ENCODE peak calls at places on chromosomes 12 and 14, in seven cellular contexts. A, X, L, H, D, O and I are unnamed samples.

GRCh38 chr12:118436002-118436724 is 59.8 kb downstream of the SUDS3 start:
- DNase-seq in A (peak), D (no peak), H (peak), L (peak), X (no peak), O (no peak), I (no peak)

GRCh38 chr12:91680864-91681263 is 464.8 kb downstream of the BTG1 start:
- DNase-seq in A (no peak), H (no peak), L (no peak), D (no peak), X (no peak), O (no peak), I (no peak)

GRCh38 chr14:40386433-40386832 is 954.2 kb upstream of the FBXO33 start:
- DNase-seq in D (no peak), L (no peak), H (no peak), O (no peak), X (no peak), A (no peak), I (no peak)

GRCh38 chr14:104109121-104109541 is 23.6 kb downstream of the ASPG start:
- DNase-seq in O (peak), D (no peak), H (no peak), A (peak), L (no peak), X (no peak), I (no peak)

GRCh38 chr12:8581098-8581784 is 31.4 kb downstream of the AICDA start:
- DNase-seq in X (no peak), O (no peak), H (no peak), L (no peak), D (no peak), A (peak), I (no peak)

GRCh38 chr14:20494935-20495766 is 10.2 kb upstream of the RNASE10 start:
- DNase-seq in D (no peak), A (no peak), H (no peak), O (no peak), L (no peak), X (no peak), I (no peak)

GRCh38 chr14:33282181-33282580 is 343.5 kb downstream of the NPAS3 start:
- DNase-seq in H (no peak), D (no peak), O (no peak), A (no peak), L (no peak), X (no peak), I (no peak)

GRCh38 chr12:75390156-75390898 is 562 bp upstream of the GLIPR1L2 start:
- DNase-seq in A (no peak), X (peak), O (no peak), H (no peak), L (no peak), D (no peak), I (no peak)

GRCh38 chr12:54935235-54935951 is 49.2 kb downstream of the TESPA1 start:
- DNase-seq in O (no peak), D (no peak), H (peak), X (no peak), L (peak), A (no peak), I (no peak)

GRCh38 chr12:32031109-32031508 is 71.9 kb downstream of the RESF1 start:
- DNase-seq in L (peak), A (no peak), D (no peak), X (no peak), H (no peak), O (no peak), I (no peak)

GRCh38 chr14:29806124-29806517 is 121.5 kb downstream of the PRKD1 start:
- DNase-seq in H (no peak), A (no peak), X (no peak), D (no peak), L (no peak), O (no peak), I (no peak)

GRCh38 chr12:67645571-67645970 is 3.0 kb upstream of the DYRK2 start:
- DNase-seq in D (no peak), H (no peak), L (no peak), O (no peak), X (no peak), A (no peak), I (no peak)

GRCh38 chr14:66600416-66600815 is 92.5 kb downstream of the GPHN start:
- DNase-seq in X (no peak), A (no peak), H (peak), L (no peak), O (no peak), D (no peak), I (no peak)

GRCh38 chr14:66595394-66595793 is 87.4 kb downstream of the GPHN start:
- DNase-seq in O (peak), D (no peak), X (no peak), H (no peak), A (no peak), L (no peak), I (no peak)

GRCh38 chr14:66601932-66602578 is 94.1 kb downstream of the GPHN start:
- DNase-seq in D (no peak), H (no peak), X (no peak), L (no peak), A (no peak), O (no peak), I (no peak)

DNA sequence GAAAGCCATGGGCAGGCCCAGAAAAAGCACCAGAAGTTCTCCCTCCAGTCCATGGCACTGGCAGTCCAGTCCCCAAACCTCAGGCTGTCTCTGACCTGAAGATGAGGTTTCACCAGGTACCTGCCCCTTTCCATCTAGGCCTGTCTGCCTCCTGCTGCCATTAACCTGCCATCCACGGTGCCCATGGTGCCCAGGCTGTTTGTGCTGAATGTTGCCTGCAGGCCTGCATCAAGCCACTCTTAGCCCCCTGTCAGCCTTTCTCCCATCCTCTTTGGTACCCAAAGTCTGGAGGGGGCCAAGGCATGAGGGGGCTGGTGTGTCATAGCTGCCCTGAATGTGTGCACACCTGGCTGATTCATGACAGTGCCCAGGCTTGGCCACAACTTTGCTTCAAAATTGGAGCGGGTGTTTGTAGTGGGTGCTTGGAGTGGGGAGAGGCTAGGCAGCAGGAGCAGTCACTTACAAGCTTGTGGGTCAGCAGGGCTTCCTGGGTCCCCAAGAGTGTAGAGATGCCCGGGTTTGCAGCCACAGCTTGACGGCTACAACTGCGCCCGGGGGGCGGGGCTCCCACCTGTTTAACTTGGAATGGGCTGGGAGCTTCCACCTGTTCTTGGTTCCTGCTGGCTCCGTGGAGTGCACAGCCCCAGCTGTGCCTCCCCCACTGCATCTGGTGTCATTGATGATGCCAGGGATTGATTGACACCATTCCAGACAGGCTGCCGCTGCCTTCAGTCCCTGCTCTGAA is 88.5 kb downstream of the GPHN start:
- DNase-seq in A (no peak), D (no peak), H (no peak), X (no peak), O (peak), L (no peak), I (no peak)
- H3K27ac ChIP-seq in A (no peak), D (no peak), H (no peak), X (no peak), O (no peak), L (no peak), I (no peak)

DNA sequence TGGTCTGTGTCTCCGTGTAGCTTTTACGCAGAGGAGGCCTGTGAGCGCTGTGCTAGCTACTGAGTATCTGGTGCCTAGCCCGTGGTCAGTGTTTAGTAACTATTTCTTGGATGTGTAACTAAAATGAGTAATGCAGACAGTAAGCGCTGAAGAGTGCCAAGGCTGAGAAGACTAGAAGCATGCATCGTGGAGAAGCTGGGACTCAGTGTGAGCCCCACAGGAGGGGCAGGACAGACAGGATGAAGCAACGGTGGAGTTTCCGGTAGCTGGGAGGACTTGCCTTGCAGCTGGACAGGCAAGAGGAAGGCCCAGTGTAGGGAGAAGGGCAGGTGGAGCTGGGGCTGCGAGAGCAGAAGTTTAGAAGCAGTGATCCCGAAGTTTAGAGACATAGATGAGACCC is 233.4 kb upstream of the FKBP4 start:
- DNase-seq in A (no peak), X (no peak), L (no peak), D (no peak), O (no peak), H (no peak), I (no peak)
- H3K27ac ChIP-seq in A (no peak), X (no peak), L (no peak), D (no peak), O (no peak), H (no peak), I (no peak)

DNA sequence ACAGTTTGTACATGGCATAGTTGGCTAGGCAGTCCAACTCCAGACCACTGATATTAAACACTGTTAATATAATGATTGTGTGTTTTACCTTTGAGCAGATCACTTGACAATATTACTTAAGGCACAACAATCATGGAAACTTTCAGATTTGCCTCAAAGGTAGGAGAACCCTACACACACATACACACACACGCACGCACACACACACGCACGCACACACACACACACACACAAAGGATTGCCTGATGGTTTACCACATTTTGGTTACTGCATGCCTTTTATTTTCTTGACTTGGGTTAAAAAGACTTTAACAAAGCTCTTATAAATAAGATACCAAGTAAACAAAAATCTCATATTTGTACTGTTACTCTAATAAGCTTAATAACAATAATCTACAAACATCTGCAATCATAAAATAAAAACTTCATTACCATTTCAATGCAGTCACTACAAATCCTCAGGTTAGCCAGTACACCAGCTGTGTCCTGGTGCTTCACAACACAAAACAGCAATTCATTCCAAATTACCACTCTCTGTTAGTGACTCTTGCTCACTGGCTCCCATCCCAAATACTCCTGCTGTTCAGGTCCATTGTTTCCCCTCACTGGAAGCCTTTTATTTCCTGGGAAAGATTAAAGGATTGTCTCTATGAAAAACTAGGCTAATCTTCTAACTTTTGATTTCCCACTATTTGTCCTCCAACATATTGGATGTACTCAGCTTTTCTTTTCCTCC is 175.2 kb upstream of the ATP2B1 start:
- DNase-seq in H (no peak), D (no peak), A (peak), X (no peak), L (no peak), O (no peak), I (no peak)
- H3K27ac ChIP-seq in H (no peak), D (no peak), A (peak), X (no peak), L (no peak), O (no peak), I (no peak)

DNA sequence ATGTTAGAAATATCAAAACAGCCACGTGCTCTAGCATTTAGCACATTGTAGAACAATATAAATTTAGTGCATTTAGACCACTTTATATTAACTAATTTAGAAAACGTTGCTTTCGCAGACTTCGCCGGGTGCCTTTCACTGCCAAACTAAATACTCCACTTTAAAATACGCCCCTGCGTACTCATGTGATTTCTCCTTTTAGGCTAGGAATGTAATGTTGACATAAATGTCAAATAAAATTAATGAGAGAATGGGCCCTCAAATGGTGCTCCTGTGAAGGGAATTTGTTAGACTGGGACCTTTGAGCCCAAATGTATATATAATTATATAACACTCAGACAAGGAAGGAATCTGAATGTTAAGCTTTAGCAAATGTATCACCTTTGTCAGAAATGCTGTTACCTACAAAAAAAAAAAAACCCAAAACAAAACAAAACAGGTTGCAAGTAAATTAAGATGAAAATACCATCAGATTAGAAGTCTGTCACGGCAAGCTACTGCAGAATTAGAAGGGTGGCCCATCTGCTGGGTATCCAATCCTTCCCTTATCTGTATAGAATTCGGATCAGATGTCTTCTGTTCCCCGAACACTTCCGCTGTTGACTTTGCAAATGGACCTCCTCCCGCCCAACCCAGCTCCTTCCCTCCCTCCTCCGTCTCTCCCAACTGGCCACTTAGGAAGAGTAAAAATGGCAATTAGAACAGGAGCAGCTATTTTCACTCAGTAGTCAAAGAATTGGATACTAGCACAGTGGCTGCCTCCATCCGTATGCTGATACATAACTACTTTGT is 159.3 kb upstream of the FOXN3 start:
- DNase-seq in O (no peak), L (no peak), X (no peak), H (peak), A (peak), D (no peak), I (no peak)
- H3K27ac ChIP-seq in O (peak), L (no peak), X (no peak), H (no peak), A (no peak), D (no peak), I (no peak)

DNA sequence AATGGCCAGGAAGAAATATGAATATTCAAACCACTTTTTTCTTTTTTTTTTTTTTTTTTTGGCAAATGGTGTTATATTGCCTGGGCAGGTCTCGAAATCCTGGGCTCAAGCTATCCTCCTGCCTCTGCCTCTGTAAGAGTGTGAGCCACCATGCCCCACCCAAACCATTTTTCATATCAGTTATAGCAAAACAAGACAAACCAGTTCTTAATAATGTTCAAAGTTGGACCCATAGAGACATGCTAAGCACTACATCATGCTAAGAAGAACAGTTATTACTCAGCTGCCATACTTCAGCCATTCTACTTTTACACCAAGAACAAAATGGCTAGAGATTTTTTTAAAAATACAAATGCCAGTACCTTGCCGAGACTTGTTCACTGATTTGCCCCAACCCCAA is 25.5 kb downstream of the EIF2S1 start:
- DNase-seq in A (no peak), O (no peak), L (no peak), D (no peak), X (no peak), H (no peak), I (no peak)
- H3K27ac ChIP-seq in A (no peak), O (no peak), L (no peak), D (no peak), X (no peak), H (no peak), I (no peak)

GRCh38 chr12:114636723-114637480 is 47.1 kb downstream of the TBX3 start:
- DNase-seq in O (no peak), A (peak), X (no peak), D (no peak), H (no peak), L (no peak), I (no peak)
- H3K27ac ChIP-seq in O (no peak), A (no peak), X (no peak), D (no peak), H (no peak), L (no peak), I (no peak)

GRCh38 chr12:101616027-101616494 is 21.3 kb downstream of the MYBPC1 start:
- DNase-seq in H (peak), X (no peak), O (no peak), L (peak), A (no peak), D (no peak), I (no peak)

GRCh38 chr12:101620762-101621133 is 26.0 kb downstream of the MYBPC1 start:
- DNase-seq in O (no peak), X (no peak), L (no peak), H (no peak), D (no peak), A (no peak), I (no peak)

GRCh38 chr12:101619026-101619827 is 24.5 kb downstream of the MYBPC1 start:
- DNase-seq in A (no peak), X (no peak), O (no peak), D (no peak), H (no peak), L (no peak), I (no peak)

DNA sequence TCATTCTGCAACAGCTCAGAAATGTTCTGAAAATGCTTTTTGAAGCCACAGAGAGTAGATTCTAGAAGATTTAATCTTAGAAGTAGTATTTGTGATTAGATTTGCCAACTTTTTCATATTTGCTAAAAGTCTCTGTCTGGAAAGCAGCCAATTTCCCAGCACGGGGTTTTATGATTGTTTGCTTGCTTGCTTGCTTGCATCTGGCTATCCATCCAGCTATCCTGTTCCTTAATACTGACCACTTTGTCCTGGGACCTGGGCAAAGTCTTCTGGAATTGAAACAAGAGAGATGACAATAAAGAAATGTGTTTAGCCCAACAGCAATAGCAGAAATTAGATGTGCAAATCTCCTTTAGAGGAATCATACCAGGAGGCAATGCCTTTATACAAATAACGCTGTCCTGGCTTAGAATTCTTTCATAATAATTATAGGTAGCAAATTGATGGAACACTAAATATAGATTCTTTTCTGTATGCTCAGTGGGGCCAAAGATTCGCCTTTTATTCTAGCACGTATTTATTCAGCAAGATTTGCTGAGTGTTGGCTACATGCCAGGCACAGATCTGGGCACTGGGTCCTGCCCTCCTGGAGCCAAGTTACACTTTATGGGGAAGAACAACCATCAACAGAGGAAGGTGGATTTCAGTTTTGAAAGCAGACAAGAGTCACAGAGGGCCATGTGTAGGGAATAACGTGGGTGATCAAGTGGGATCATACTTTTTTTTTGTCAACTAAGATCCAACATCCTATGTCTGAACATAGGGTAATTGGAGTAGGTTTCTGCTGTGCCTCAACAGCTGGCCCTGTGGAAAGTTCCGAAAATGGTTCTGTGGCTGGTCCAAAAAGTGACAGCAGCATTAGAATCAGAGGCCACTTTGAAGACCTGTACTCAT is 25.3 kb downstream of the MYBPC1 start:
- DNase-seq in O (no peak), A (no peak), L (no peak), H (no peak), D (no peak), X (no peak), I (no peak)
- H3K27ac ChIP-seq in O (no peak), A (no peak), L (no peak), H (no peak), D (no peak), X (no peak), I (no peak)

DNA sequence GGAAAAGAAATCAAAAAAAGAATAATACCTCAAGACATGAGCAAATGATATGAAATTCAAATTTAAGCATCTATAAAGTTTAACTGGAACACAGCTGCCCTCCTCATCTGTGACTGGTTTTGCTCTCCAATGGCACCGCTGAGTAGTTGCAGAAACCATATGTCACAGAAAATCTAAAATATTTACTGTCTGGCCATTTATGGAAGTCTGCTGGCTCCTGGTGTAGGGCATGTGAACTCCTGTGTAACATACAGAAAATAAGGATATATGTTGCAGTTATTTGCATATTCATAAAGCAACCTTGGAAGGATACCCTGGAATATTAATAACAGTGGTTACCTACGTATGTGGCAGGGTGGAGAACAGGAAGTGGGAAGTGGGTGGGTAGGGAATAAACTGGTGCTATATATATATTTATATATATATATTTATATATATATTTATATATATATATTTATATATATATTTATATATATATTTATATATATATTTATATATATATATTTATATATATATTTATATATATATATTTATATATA is 48.3 kb downstream of the LTBP2 start:
- DNase-seq in O (no peak), H (no peak), X (no peak), A (no peak), D (no peak), L (no peak), I (no peak)
- H3K27ac ChIP-seq in O (peak), H (peak), X (no peak), A (no peak), D (no peak), L (no peak), I (no peak)

GRCh38 chr12:82522762-82523161 is 163.9 kb upstream of the TMTC2 start:
- DNase-seq in A (no peak), X (no peak), H (no peak), L (no peak), D (no peak), O (no peak), I (no peak)
- H3K27ac ChIP-seq in A (no peak), X (no peak), H (no peak), L (no peak), D (no peak), O (no peak), I (no peak)